ENCODE peak calls at places on chromosome 13, in ten cellular contexts. E, P, U, M, A, Q, R, S, W and G are unnamed samples.

GRCh38 chr13:35502456-35502855 is 26.0 kb upstream of the MAB21L1 start:
- DNase-seq in E (no peak), P (no peak), U (no peak), M (no peak), A (no peak), Q (no peak), R (no peak), S (no peak), W (no peak), G (no peak)

GRCh38 chr13:79457948-79458347 is 23.0 kb upstream of the NDFIP2 start:
- DNase-seq in E (no peak), P (no peak), U (no peak), M (peak; percentile 32), A (peak; percentile 70), Q (peak; percentile 36), R (no peak), S (no peak), W (no peak), G (no peak)

GRCh38 chr13:75489502-75490263 is 7.7 kb upstream of the TBC1D4 start:
- DNase-seq in E (no peak), P (no peak), U (peak; percentile 57), M (no peak), A (peak; percentile 80), Q (peak; percentile 15), R (no peak), S (no peak), W (peak; percentile 57), G (no peak)

GRCh38 chr13:25943666-25944065 is 108.2 kb downstream of the SHISA2 start:
- DNase-seq in E (no peak), P (no peak), U (no peak), M (no peak), A (peak; percentile 55), Q (no peak), R (no peak), S (no peak), W (no peak), G (no peak)

GRCh38 chr13:30026093-30026492 is 175.7 kb upstream of the UBL3 start:
- DNase-seq in E (no peak), P (no peak), U (no peak), M (no peak), A (peak; percentile 36), Q (peak; percentile 57), R (no peak), S (no peak), W (no peak), G (no peak)

GRCh38 chr13:20415288-20415644 is 110.4 kb downstream of the CRYL1 start:
- DNase-seq in E (no peak), P (no peak), U (no peak), M (no peak), A (no peak), Q (no peak), R (no peak), S (no peak), W (no peak), G (no peak)

GRCh38 chr13:74210693-74211393 is 76.6 kb upstream of the KLF12 start:
- DNase-seq in E (no peak), P (no peak), U (peak; percentile 55), M (no peak), A (peak; percentile 97), Q (peak; percentile 76), R (no peak), S (no peak), W (no peak), G (no peak)

GRCh38 chr13:29884671-29885424 is 34.4 kb upstream of the UBL3 start:
- DNase-seq in E (peak; percentile 39), P (no peak), U (no peak), M (no peak), A (peak; percentile 15), Q (no peak), R (no peak), S (no peak), W (no peak), G (no peak)

GRCh38 chr13:106184778-106185177 is 350.7 kb downstream of the EFNB2 start:
- DNase-seq in E (no peak), P (no peak), U (no peak), M (no peak), A (no peak), Q (no peak), R (no peak), S (no peak), W (no peak), G (no peak)

GRCh38 chr13:59843040-59843439 is 320.7 kb downstream of the DIAPH3 start:
- DNase-seq in E (no peak), P (no peak), U (no peak), M (no peak), A (no peak), Q (no peak), R (no peak), S (no peak), W (no peak), G (no peak)